ENCODE peak calls at places on chromosomes 2 and 18, in ten cellular contexts. One of them, this sample, is unnamed.

GRCh38 chr2:188475945-188476344 is 184.3 kb downstream of the GULP1 start:
- DNase-seq in DND-41: no peak
- DNase-seq in H9: no peak
- DNase-seq in mesenchymal stem cell: no peak
- DNase-seq in GM23248: no peak
- DNase-seq in neural progenitor cell: no peak
- DNase-seq in IMR-90: peak
- DNase-seq in mesendoderm: no peak
- DNase-seq in neuronal stem cell: no peak
- DNase-seq in trophoblast cell: peak
- DNase-seq in this sample: no peak

GRCh38 chr18:43605224-43605623 is 327.9 kb upstream of the SYT4 start:
- DNase-seq in H9: no peak
- DNase-seq in IMR-90: no peak
- DNase-seq in DND-41: no peak
- DNase-seq in mesenchymal stem cell: no peak
- DNase-seq in neural progenitor cell: no peak
- DNase-seq in neuronal stem cell: no peak
- DNase-seq in mesendoderm: no peak
- DNase-seq in trophoblast cell: no peak
- DNase-seq in GM23248: no peak
- DNase-seq in this sample: no peak

GRCh38 chr2:170656669-170657068 is 58.5 kb upstream of the SP5 start:
- DNase-seq in H9: no peak
- DNase-seq in IMR-90: no peak
- DNase-seq in trophoblast cell: no peak
- DNase-seq in DND-41: no peak
- DNase-seq in mesendoderm: no peak
- DNase-seq in neuronal stem cell: no peak
- DNase-seq in GM23248: no peak
- DNase-seq in mesenchymal stem cell: no peak
- DNase-seq in neural progenitor cell: no peak
- DNase-seq in this sample: no peak

GRCh38 chr18:48065601-48065995 is 135.1 kb upstream of the SMAD2 start:
- DNase-seq in mesenchymal stem cell: no peak
- DNase-seq in IMR-90: no peak
- DNase-seq in H9: no peak
- DNase-seq in mesendoderm: no peak
- DNase-seq in trophoblast cell: no peak
- DNase-seq in neuronal stem cell: no peak
- DNase-seq in GM23248: no peak
- DNase-seq in neural progenitor cell: no peak
- DNase-seq in DND-41: no peak
- DNase-seq in this sample: no peak

GRCh38 chr2:37454851-37455762 is 110.7 kb downstream of the QPCT start:
- DNase-seq in IMR-90: no peak
- DNase-seq in neural progenitor cell: no peak
- DNase-seq in mesenchymal stem cell: no peak
- DNase-seq in neuronal stem cell: no peak
- DNase-seq in H9: no peak
- DNase-seq in mesendoderm: peak
- DNase-seq in trophoblast cell: no peak
- DNase-seq in GM23248: peak
- DNase-seq in DND-41: no peak
- DNase-seq in this sample: no peak

GRCh38 chr18:48847807-48848486 is 102.8 kb downstream of the SMAD7 start:
- DNase-seq in mesenchymal stem cell: no peak
- DNase-seq in GM23248: no peak
- DNase-seq in H9: no peak
- DNase-seq in mesendoderm: no peak
- DNase-seq in DND-41: no peak
- DNase-seq in neuronal stem cell: no peak
- DNase-seq in IMR-90: no peak
- DNase-seq in trophoblast cell: no peak
- DNase-seq in neural progenitor cell: peak
- DNase-seq in this sample: no peak

GRCh38 chr18:7281579-7281978 is 50.7 kb downstream of the LRRC30 start:
- DNase-seq in IMR-90: no peak
- DNase-seq in GM23248: no peak
- DNase-seq in trophoblast cell: no peak
- DNase-seq in mesenchymal stem cell: no peak
- DNase-seq in DND-41: no peak
- DNase-seq in neural progenitor cell: no peak
- DNase-seq in H9: no peak
- DNase-seq in neuronal stem cell: no peak
- DNase-seq in mesendoderm: no peak
- DNase-seq in this sample: no peak

GRCh38 chr18:21490745-21491144 is 109.8 kb downstream of the ESCO1 start:
- DNase-seq in neural progenitor cell: no peak
- DNase-seq in H9: no peak
- DNase-seq in mesenchymal stem cell: no peak
- DNase-seq in trophoblast cell: no peak
- DNase-seq in DND-41: no peak
- DNase-seq in neuronal stem cell: no peak
- DNase-seq in mesendoderm: no peak
- DNase-seq in GM23248: no peak
- DNase-seq in IMR-90: peak
- DNase-seq in this sample: no peak

GRCh38 chr18:71743634-71744033 is 800.5 kb downstream of the CBLN2 start:
- DNase-seq in mesendoderm: no peak
- DNase-seq in GM23248: no peak
- DNase-seq in neural progenitor cell: no peak
- DNase-seq in DND-41: no peak
- DNase-seq in IMR-90: no peak
- DNase-seq in neuronal stem cell: no peak
- DNase-seq in mesenchymal stem cell: no peak
- DNase-seq in H9: no peak
- DNase-seq in trophoblast cell: no peak
- DNase-seq in this sample: no peak

GRCh38 chr2:165067958-165068612 is 112.8 kb upstream of the SLC38A11 start:
- DNase-seq in trophoblast cell: peak
- DNase-seq in mesendoderm: peak
- DNase-seq in neuronal stem cell: peak
- DNase-seq in GM23248: peak
- DNase-seq in mesenchymal stem cell: peak
- DNase-seq in H9: peak
- DNase-seq in IMR-90: peak
- DNase-seq in DND-41: peak
- DNase-seq in neural progenitor cell: peak
- DNase-seq in this sample: peak
- H3K9ac ChIP-seq in trophoblast cell: no peak
- H3K9ac ChIP-seq in mesendoderm: no peak
- H3K9ac ChIP-seq in neuronal stem cell: no peak
- H3K9ac ChIP-seq in GM23248: no peak
- H3K9ac ChIP-seq in mesenchymal stem cell: peak
- H3K9ac ChIP-seq in H9: no peak
- H3K9ac ChIP-seq in IMR-90: no peak
- H3K9ac ChIP-seq in DND-41: peak
- H3K9ac ChIP-seq in neural progenitor cell: no peak
- H3K9ac ChIP-seq in this sample: no peak

GRCh38 chr2:164542584-164543021 is 78.7 kb downstream of the GRB14 start:
- DNase-seq in trophoblast cell: no peak
- DNase-seq in IMR-90: peak
- DNase-seq in neural progenitor cell: no peak
- DNase-seq in mesenchymal stem cell: peak
- DNase-seq in neuronal stem cell: no peak
- DNase-seq in H9: no peak
- DNase-seq in GM23248: peak
- DNase-seq in mesendoderm: no peak
- DNase-seq in DND-41: no peak
- DNase-seq in this sample: no peak
- H3K9ac ChIP-seq in trophoblast cell: no peak
- H3K9ac ChIP-seq in IMR-90: no peak
- H3K9ac ChIP-seq in neural progenitor cell: no peak
- H3K9ac ChIP-seq in mesenchymal stem cell: no peak
- H3K9ac ChIP-seq in neuronal stem cell: no peak
- H3K9ac ChIP-seq in H9: no peak
- H3K9ac ChIP-seq in GM23248: no peak
- H3K9ac ChIP-seq in mesendoderm: no peak
- H3K9ac ChIP-seq in DND-41: no peak
- H3K9ac ChIP-seq in this sample: no peak

GRCh38 chr2:226080323-226080722 is 680.8 kb downstream of the NYAP2 start:
- DNase-seq in trophoblast cell: no peak
- DNase-seq in neuronal stem cell: no peak
- DNase-seq in mesendoderm: no peak
- DNase-seq in DND-41: no peak
- DNase-seq in neural progenitor cell: no peak
- DNase-seq in IMR-90: peak
- DNase-seq in H9: no peak
- DNase-seq in mesenchymal stem cell: peak
- DNase-seq in GM23248: peak
- DNase-seq in this sample: no peak
- H3K9ac ChIP-seq in trophoblast cell: no peak
- H3K9ac ChIP-seq in neuronal stem cell: no peak
- H3K9ac ChIP-seq in mesendoderm: no peak
- H3K9ac ChIP-seq in DND-41: no peak
- H3K9ac ChIP-seq in neural progenitor cell: no peak
- H3K9ac ChIP-seq in IMR-90: peak
- H3K9ac ChIP-seq in H9: no peak
- H3K9ac ChIP-seq in mesenchymal stem cell: no peak
- H3K9ac ChIP-seq in GM23248: no peak
- H3K9ac ChIP-seq in this sample: no peak

GRCh38 chr2:21042958-21043743 is 722 bp downstream of the APOB start:
- DNase-seq in neuronal stem cell: peak
- DNase-seq in neural progenitor cell: peak
- DNase-seq in mesenchymal stem cell: peak
- DNase-seq in DND-41: peak
- DNase-seq in mesendoderm: peak
- DNase-seq in H9: peak
- DNase-seq in IMR-90: peak
- DNase-seq in GM23248: peak
- DNase-seq in trophoblast cell: peak
- DNase-seq in this sample: peak
- H3K9ac ChIP-seq in neuronal stem cell: peak
- H3K9ac ChIP-seq in neural progenitor cell: no peak
- H3K9ac ChIP-seq in mesenchymal stem cell: no peak
- H3K9ac ChIP-seq in DND-41: no peak
- H3K9ac ChIP-seq in mesendoderm: peak
- H3K9ac ChIP-seq in H9: no peak
- H3K9ac ChIP-seq in IMR-90: no peak
- H3K9ac ChIP-seq in GM23248: no peak
- H3K9ac ChIP-seq in trophoblast cell: no peak
- H3K9ac ChIP-seq in this sample: no peak

DNA sequence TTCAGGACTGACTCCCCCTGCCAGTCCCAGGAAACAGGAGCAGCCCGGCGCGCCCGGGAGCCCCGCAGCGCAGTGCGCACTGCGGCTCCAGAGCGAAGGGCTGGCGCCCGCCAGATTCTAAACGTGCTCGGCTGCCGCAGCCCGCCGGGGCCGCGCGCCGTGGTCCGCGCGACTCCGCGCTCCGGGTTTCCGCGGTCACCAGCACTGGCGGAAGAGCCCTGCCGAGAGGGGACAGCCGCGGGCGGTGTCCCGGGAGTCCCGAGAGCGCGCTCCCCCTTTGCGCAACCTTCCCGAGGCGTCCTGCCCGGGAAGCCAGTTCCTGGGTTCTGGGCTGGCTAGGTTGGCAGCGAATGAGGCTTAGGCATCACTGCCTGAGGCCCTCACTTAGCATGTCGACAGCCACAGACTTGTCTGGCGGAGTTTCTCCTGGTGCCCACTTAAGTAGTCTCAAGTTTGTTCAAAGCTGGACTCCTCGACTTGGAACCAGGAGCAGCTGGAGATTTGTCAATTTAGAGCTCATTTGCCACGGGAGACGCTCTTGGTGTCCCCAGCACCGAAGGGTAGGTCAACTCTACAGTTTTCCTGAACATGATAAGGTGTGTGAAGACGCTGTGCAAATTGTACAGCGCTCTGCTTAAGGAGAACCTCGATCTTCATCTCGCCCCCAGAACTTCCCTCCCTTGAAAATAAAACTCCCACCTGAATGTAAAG is 1.5 kb upstream of the VSNL1 start:
- DNase-seq in DND-41: no peak
- DNase-seq in mesenchymal stem cell: peak
- DNase-seq in trophoblast cell: peak
- DNase-seq in neuronal stem cell: peak
- DNase-seq in mesendoderm: peak
- DNase-seq in GM23248: peak
- DNase-seq in H9: peak
- DNase-seq in IMR-90: peak
- DNase-seq in neural progenitor cell: peak
- DNase-seq in this sample: peak
- H3K9ac ChIP-seq in DND-41: no peak
- H3K9ac ChIP-seq in mesenchymal stem cell: peak
- H3K9ac ChIP-seq in trophoblast cell: peak
- H3K9ac ChIP-seq in neuronal stem cell: peak
- H3K9ac ChIP-seq in mesendoderm: peak
- H3K9ac ChIP-seq in GM23248: peak
- H3K9ac ChIP-seq in H9: peak
- H3K9ac ChIP-seq in IMR-90: no peak
- H3K9ac ChIP-seq in neural progenitor cell: no peak
- H3K9ac ChIP-seq in this sample: no peak